ENCODE peak calls at places on chromosomes 11 and 22, in ten cellular contexts. G is hepatocyte, X is progenitor cell of endocrine pancreas, B is lower leg skin, S is pancreas, T is fibroblast of lung, C is HS-5, I is GM04504, A is kidney tubule cell, M is bronchial epithelial cell. Y is an unnamed sample.

GRCh38 chr22:41758231-41758630 is 42.2 kb upstream of the CCDC134 start:
- DNase-seq in S (no peak), C (no peak), I (no peak), B (no peak), X (no peak), G (no peak), M (no peak), A (no peak), T (no peak), Y (no peak)

GRCh38 chr11:35383953-35384352 is 35.4 kb downstream of the SLC1A2 start:
- DNase-seq in M (no peak), T (no peak), S (no peak), B (no peak), I (no peak), X (no peak), G (no peak), A (no peak), C (no peak), Y (no peak)

GRCh38 chr11:115626414-115626813 is 122.2 kb upstream of the CADM1 start:
- DNase-seq in X (no peak), M (no peak), C (no peak), T (no peak), B (no peak), I (no peak), S (no peak), A (peak), G (no peak), Y (peak)

GRCh38 chr11:47969401-47969800 is 11.0 kb upstream of the PTPRJ start:
- DNase-seq in I (no peak), C (no peak), X (no peak), M (no peak), S (no peak), G (peak), B (no peak), A (no peak), T (no peak), Y (no peak)

GRCh38 chr11:86118201-86118600 is 49.3 kb upstream of the PICALM start:
- DNase-seq in X (no peak), A (peak), S (no peak), G (no peak), I (no peak), T (no peak), M (no peak), B (no peak), C (no peak), Y (no peak)

GRCh38 chr11:83566948-83567347 is 280.8 kb upstream of the CCDC90B start:
- DNase-seq in A (peak), X (no peak), G (peak), I (peak), S (no peak), T (peak), C (peak), B (no peak), M (peak), Y (peak)

GRCh38 chr11:19472679-19473078 is 231.9 kb upstream of the E2F8 start:
- DNase-seq in M (no peak), B (no peak), I (no peak), T (no peak), G (no peak), A (peak), X (no peak), S (no peak), C (no peak), Y (peak)

GRCh38 chr22:27201741-27202140 is 544.4 kb downstream of the MIAT start:
- DNase-seq in X (no peak), M (no peak), S (no peak), C (no peak), A (no peak), I (no peak), B (no peak), G (no peak), T (no peak), Y (no peak)

GRCh38 chr22:40107756-40108437 is 69.8 kb upstream of the TNRC6B start:
- DNase-seq in M (peak), T (peak), S (no peak), C (no peak), X (no peak), B (no peak), G (peak), A (peak), I (peak), Y (peak)

GRCh38 chr11:110429614-110430266 is at the start of gene FDX1:
- DNase-seq in X (peak), A (peak), S (peak), B (peak), T (peak), I (peak), G (peak), C (no peak), M (peak), Y (peak)

Y was measured in M059J.